ENCODE peak calls at places on chromosome 13, in five cellular contexts. L is GM12865, S is lower lobe of right lung, O is cardiac muscle cell, A is Panc1. K is an unnamed sample.

GRCh38 chr13:21683034-21683733 is 12.3 kb downstream of the FGF9 start:
- DNase-seq in L (no peak), S (no peak), O (no peak), A (no peak), K (peak)

GRCh38 chr13:51797664-51798488 is 6.1 kb downstream of the DHRS12 start:
- DNase-seq in L (peak), S (no peak), O (peak), A (no peak), K (peak)

GRCh38 chr13:24215732-24216131 is 55.2 kb downstream of the SPATA13 start:
- DNase-seq in L (no peak), S (no peak), O (peak), A (no peak), K (peak)

GRCh38 chr13:112931028-112931934 is 37.7 kb upstream of the MCF2L start:
- DNase-seq in L (no peak), S (no peak), O (peak), A (no peak), K (peak)

GRCh38 chr13:64362564-64362963 is 2867.6 kb downstream of the PCDH9 start:
- DNase-seq in L (no peak), S (no peak), O (no peak), A (no peak), K (no peak)

GRCh38 chr13:47672982-47673670 is 327.9 kb downstream of the SUCLA2 start:
- DNase-seq in L (no peak), S (no peak), O (peak), A (no peak), K (peak)

GRCh38 chr13:62168891-62169290 is 753.2 kb upstream of the PCDH20 start:
- DNase-seq in L (no peak), S (no peak), O (no peak), A (no peak), K (no peak)

GRCh38 chr13:26988059-26988769 is 183.4 kb downstream of the USP12 start:
- DNase-seq in L (no peak), S (no peak), O (no peak), A (no peak), K (no peak)

GRCh38 chr13:80036845-80037504 is 304.0 kb downstream of the SPRY2 start:
- DNase-seq in L (peak), S (no peak), O (no peak), A (no peak), K (no peak)

GRCh38 chr13:101382701-101383100 is 33.6 kb downstream of the NALCN start:
- DNase-seq in L (no peak), S (no peak), O (no peak), A (no peak), K (no peak)

GRCh38 chr13:72884111-72884510 is 102.2 kb downstream of the PIBF1 start:
- DNase-seq in L (no peak), S (no peak), O (peak), A (no peak), K (no peak)

GRCh38 chr13:24927810-24928404 is 163.9 kb downstream of the RNF17 start:
- DNase-seq in L (no peak), S (no peak), O (no peak), A (no peak), K (no peak)

GRCh38 chr13:110420626-110421025 is 113.5 kb downstream of the COL4A2 start:
- DNase-seq in L (no peak), S (no peak), O (no peak), A (no peak), K (no peak)

GRCh38 chr13:53545340-53545941 is 516.8 kb downstream of the OLFM4 start:
- DNase-seq in L (no peak), S (no peak), O (no peak), A (no peak), K (no peak)

GRCh38 chr13:109155301-109155761 is 525.9 kb downstream of the MYO16 start:
- DNase-seq in L (no peak), S (no peak), O (peak), A (no peak), K (peak)

DNA sequence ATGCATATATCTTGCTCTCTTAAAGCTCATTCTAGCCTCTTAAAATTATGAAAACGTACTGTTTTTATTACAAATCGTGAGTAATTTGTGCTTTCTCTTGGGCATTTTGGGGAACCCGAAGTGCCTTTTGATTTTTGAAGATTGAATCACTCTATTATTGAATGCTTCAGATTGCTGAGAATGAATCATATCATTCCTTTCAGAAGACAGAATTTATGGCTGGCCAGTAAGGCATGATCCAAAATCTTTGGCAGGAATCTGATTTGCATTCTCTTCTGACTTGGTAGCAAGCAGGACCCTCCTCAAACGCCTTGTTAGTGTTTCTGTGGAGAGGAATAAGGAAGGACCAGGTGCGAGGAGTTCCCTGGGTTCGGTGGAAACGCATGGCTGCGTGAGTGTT is 49.5 kb downstream of the STARD13 start:
- DNase-seq in L (no peak), S (no peak), O (peak), A (no peak), K (peak)
- H3K4me3 ChIP-seq in L (no peak), S (no peak), O (no peak), A (no peak), K (no peak)

DNA sequence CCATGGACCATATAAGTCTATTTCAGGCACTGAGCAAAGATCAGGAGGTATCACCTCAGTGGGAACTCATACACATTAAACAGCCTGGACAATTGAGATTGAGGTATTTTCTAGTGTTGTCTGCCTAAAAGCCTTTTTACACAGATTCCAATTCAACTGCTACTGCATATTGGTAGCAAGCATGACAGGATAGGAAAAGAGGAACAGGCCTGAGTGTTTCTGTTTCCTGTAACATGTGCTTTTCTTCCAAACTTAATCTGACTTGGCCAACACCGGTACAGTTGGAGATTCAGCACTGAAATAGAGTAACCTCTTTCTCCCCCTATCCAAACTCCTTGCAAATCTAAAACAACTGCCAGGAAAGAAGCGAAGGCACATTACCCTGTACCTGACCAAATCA is 66.0 kb downstream of the SERP2 start:
- DNase-seq in L (no peak), S (no peak), O (no peak), A (no peak), K (no peak)
- H3K4me3 ChIP-seq in L (no peak), S (no peak), O (no peak), A (no peak), K (no peak)

GRCh38 chr13:33205224-33205623 is 80.3 kb downstream of the STARD13 start:
- DNase-seq in L (no peak), S (no peak), O (no peak), A (no peak), K (no peak)

GRCh38 chr13:33206425-33206824 is 79.1 kb downstream of the STARD13 start:
- DNase-seq in L (no peak), S (no peak), O (no peak), A (no peak), K (peak)

GRCh38 chr13:33204130-33204927 is 81.2 kb downstream of the STARD13 start:
- DNase-seq in L (peak), S (no peak), O (peak), A (no peak), K (peak)

GRCh38 chr13:33206945-33207615 is 78.5 kb downstream of the STARD13 start:
- DNase-seq in L (no peak), S (no peak), O (no peak), A (no peak), K (no peak)

GRCh38 chr13:33205804-33206221 is 79.7 kb downstream of the STARD13 start:
- DNase-seq in L (peak), S (no peak), O (peak), A (no peak), K (peak)
- H3K4me3 ChIP-seq in L (peak), S (peak), O (no peak), A (no peak), K (peak)

GRCh38 chr13:50229935-50230334 is 214.7 kb downstream of the KCNRG start:
- DNase-seq in L (no peak), S (no peak), O (peak), A (no peak), K (no peak)

GRCh38 chr13:50236898-50237318 is 221.7 kb downstream of the KCNRG start:
- DNase-seq in L (peak), S (no peak), O (peak), A (no peak), K (peak)

GRCh38 chr13:50230365-50230978 is 215.2 kb downstream of the KCNRG start:
- DNase-seq in L (no peak), S (no peak), O (peak), A (no peak), K (peak)

GRCh38 chr13:50238922-50239321 is 223.7 kb downstream of the KCNRG start:
- DNase-seq in L (no peak), S (no peak), O (no peak), A (no peak), K (no peak)

GRCh38 chr13:50235604-50236003 is 220.4 kb downstream of the KCNRG start:
- DNase-seq in L (no peak), S (no peak), O (no peak), A (no peak), K (no peak)
- H3K4me3 ChIP-seq in L (no peak), S (peak), O (no peak), A (peak), K (no peak)